ENCODE peak calls at places on chromosomes 1 and 21, in nine cellular contexts. I, J, W, K, N, B, L, A and T are unnamed samples.

GRCh38 chr1:194289569-194290266 is 1103.3 kb upstream of the B3GALT2 start:
- DNase-seq in I (no peak), J (no peak), W (no peak), K (no peak), N (no peak), B (no peak), L (no peak), A (no peak), T (no peak)

GRCh38 chr1:226772456-226773139 is 33.5 kb upstream of the ITPKB start:
- DNase-seq in I (no peak), J (no peak), W (no peak), K (no peak), N (no peak), B (no peak), L (no peak), A (no peak), T (no peak)

GRCh38 chr1:58941471-58942289 is 157.8 kb upstream of the JUN start:
- DNase-seq in I (no peak), J (no peak), W (no peak), K (no peak), N (no peak), B (no peak), L (no peak), A (no peak), T (no peak)

GRCh38 chr1:27521336-27522147 is 31.6 kb upstream of the WASF2 start:
- DNase-seq in I (no peak), J (no peak), W (peak), K (no peak), N (no peak), B (no peak), L (peak), A (no peak), T (no peak)

GRCh38 chr1:9166289-9167235 is 37.7 kb upstream of the GPR157 start:
- DNase-seq in I (peak), J (no peak), W (no peak), K (peak), N (peak), B (no peak), L (no peak), A (no peak), T (peak)

GRCh38 chr1:113391643-113392271 is 1.4 kb downstream of the MAGI3 start:
- DNase-seq in I (peak), J (no peak), W (no peak), K (no peak), N (peak), B (no peak), L (no peak), A (no peak), T (no peak)

GRCh38 chr1:243493156-243494129 is 237.6 kb downstream of the SDCCAG8 start:
- DNase-seq in I (no peak), J (no peak), W (no peak), K (peak), N (peak), B (no peak), L (no peak), A (no peak), T (no peak)

GRCh38 chr1:51768971-51769601 is 109.4 kb downstream of the NRDC start:
- DNase-seq in I (peak), J (no peak), W (no peak), K (peak), N (peak), B (no peak), L (no peak), A (peak), T (peak)

GRCh38 chr1:39301606-39302005 is 97.1 kb downstream of the MACF1 start:
- DNase-seq in I (no peak), J (no peak), W (no peak), K (peak), N (peak), B (no peak), L (no peak), A (no peak), T (no peak)

GRCh38 chr1:206687915-206688442 is 3.3 kb downstream of the MAPKAPK2 start:
- DNase-seq in I (no peak), J (no peak), W (no peak), K (no peak), N (peak), B (no peak), L (no peak), A (peak), T (no peak)

GRCh38 chr1:159009704-159010361 is at the start of gene IFI16:
- DNase-seq in I (peak), J (peak), W (no peak), K (peak), N (peak), B (no peak), L (no peak), A (peak), T (peak)

GRCh38 chr1:163094182-163094581 is 25.0 kb downstream of the RGS4 start:
- DNase-seq in I (peak), J (no peak), W (no peak), K (no peak), N (no peak), B (no peak), L (no peak), A (no peak), T (no peak)

GRCh38 chr1:3483801-3484444 is 29.5 kb downstream of the ARHGEF16 start:
- DNase-seq in I (peak), J (no peak), W (no peak), K (peak), N (no peak), B (no peak), L (peak), A (no peak), T (no peak)

GRCh38 chr1:14924012-14924452 is 229.5 kb upstream of the TMEM51 start:
- DNase-seq in I (peak), J (peak), W (peak), K (peak), N (peak), B (peak), L (peak), A (peak), T (peak)

GRCh38 chr1:207811920-207812720 is 60.3 kb downstream of the CD46 start:
- DNase-seq in I (peak), J (peak), W (peak), K (peak), N (peak), B (peak), L (peak), A (no peak), T (no peak)

GRCh38 chr1:223620297-223620900 is 45.1 kb downstream of the CAPN8 start:
- DNase-seq in I (no peak), J (no peak), W (peak), K (no peak), N (no peak), B (no peak), L (no peak), A (no peak), T (no peak)

GRCh38 chr1:204080163-204080903 is 7.4 kb downstream of the SOX13 start:
- DNase-seq in I (peak), J (peak), W (peak), K (peak), N (peak), B (peak), L (peak), A (peak), T (peak)

GRCh38 chr1:6783956-6784559 is 1.2 kb upstream of the CAMTA1 start:
- DNase-seq in I (peak), J (no peak), W (no peak), K (peak), N (peak), B (no peak), L (no peak), A (no peak), T (no peak)

GRCh38 chr1:195717651-195718050 is 890.6 kb downstream of the KCNT2 start:
- DNase-seq in I (peak), J (no peak), W (no peak), K (peak), N (peak), B (no peak), L (no peak), A (peak), T (no peak)

GRCh38 chr1:222979561-222979960 is 163.5 kb downstream of the TLR5 start:
- DNase-seq in I (no peak), J (no peak), W (no peak), K (no peak), N (no peak), B (no peak), L (no peak), A (no peak), T (no peak)

GRCh38 chr1:56686171-56686570 is 41.1 kb downstream of the PRKAA2 start:
- DNase-seq in I (peak), J (no peak), W (no peak), K (no peak), N (peak), B (no peak), L (no peak), A (peak), T (no peak)

GRCh38 chr21:43743934-43744333 is 25.0 kb downstream of the PDXK start:
- DNase-seq in I (no peak), J (no peak), W (no peak), K (no peak), N (no peak), B (no peak), L (no peak), A (no peak), T (no peak)

GRCh38 chr1:26949266-26949925 is 10.9 kb downstream of the KDF1 start:
- DNase-seq in I (no peak), J (no peak), W (no peak), K (peak), N (peak), B (no peak), L (no peak), A (peak), T (no peak)

GRCh38 chr1:207298186-207298585 is 23.3 kb upstream of the CD55 start:
- DNase-seq in I (no peak), J (no peak), W (no peak), K (no peak), N (no peak), B (no peak), L (no peak), A (no peak), T (no peak)

GRCh38 chr1:205230965-205231364 is 3.2 kb downstream of the TMCC2 start:
- DNase-seq in I (no peak), J (no peak), W (no peak), K (no peak), N (no peak), B (no peak), L (no peak), A (no peak), T (no peak)

GRCh38 chr1:244049142-244049968 is 1.7 kb upstream of the ZBTB18 start:
- DNase-seq in I (peak), J (no peak), W (no peak), K (peak), N (no peak), B (peak), L (peak), A (no peak), T (no peak)

GRCh38 chr1:17725084-17725718 is 29.9 kb upstream of the ACTL8 start:
- DNase-seq in I (peak), J (no peak), W (no peak), K (no peak), N (no peak), B (no peak), L (no peak), A (no peak), T (no peak)

GRCh38 chr1:17724150-17724549 is 31.0 kb upstream of the ACTL8 start:
- DNase-seq in I (no peak), J (no peak), W (no peak), K (no peak), N (no peak), B (no peak), L (no peak), A (no peak), T (no peak)

GRCh38 chr1:17725811-17726582 is 29.1 kb upstream of the ACTL8 start:
- DNase-seq in I (no peak), J (no peak), W (no peak), K (no peak), N (no peak), B (no peak), L (no peak), A (no peak), T (no peak)

GRCh38 chr1:17721444-17721843 is 33.7 kb upstream of the ACTL8 start:
- DNase-seq in I (no peak), J (no peak), W (no peak), K (no peak), N (no peak), B (no peak), L (no peak), A (no peak), T (no peak)

GRCh38 chr1:17723684-17724083 is 31.4 kb upstream of the ACTL8 start:
- DNase-seq in I (no peak), J (no peak), W (no peak), K (no peak), N (no peak), B (no peak), L (no peak), A (no peak), T (no peak)
- TF ChIP-seq CTCF in I (peak), J (no peak), W (no peak), K (peak), N (peak), B (no peak), L (no peak), A (no peak), T (peak)

GRCh38 chr1:149844096-149844495 is 55.3 kb upstream of the BOLA1 start:
- DNase-seq in I (peak), J (no peak), W (no peak), K (peak), N (peak), B (no peak), L (no peak), A (peak), T (no peak)

GRCh38 chr1:149844650-149845255 is 54.6 kb upstream of the BOLA1 start:
- DNase-seq in I (peak), J (no peak), W (no peak), K (no peak), N (no peak), B (no peak), L (no peak), A (no peak), T (no peak)

GRCh38 chr1:149846042-149846441 is 53.3 kb upstream of the BOLA1 start:
- DNase-seq in I (peak), J (no peak), W (no peak), K (no peak), N (no peak), B (no peak), L (no peak), A (no peak), T (no peak)

GRCh38 chr1:149846600-149847466 is 52.5 kb upstream of the BOLA1 start:
- DNase-seq in I (no peak), J (no peak), W (no peak), K (no peak), N (no peak), B (no peak), L (no peak), A (no peak), T (no peak)

GRCh38 chr1:149845416-149845815 is 54.0 kb upstream of the BOLA1 start:
- DNase-seq in I (no peak), J (no peak), W (no peak), K (peak), N (no peak), B (no peak), L (no peak), A (no peak), T (no peak)
- H3K4me3 ChIP-seq in I (peak), J (no peak), W (no peak), K (peak), N (no peak), B (no peak), L (peak), A (peak), T (no peak)

GRCh38 chr1:98659879-98660278 is 1.6 kb upstream of the SNX7 start:
- DNase-seq in I (no peak), J (no peak), W (no peak), K (no peak), N (no peak), B (no peak), L (no peak), A (no peak), T (no peak)

GRCh38 chr1:98662354-98662665 is 789 bp downstream of the SNX7 start:
- DNase-seq in I (no peak), J (no peak), W (no peak), K (peak), N (peak), B (no peak), L (no peak), A (no peak), T (peak)

GRCh38 chr1:98660941-98661543 is 479 bp upstream of the SNX7 start:
- DNase-seq in I (peak), J (no peak), W (no peak), K (no peak), N (peak), B (no peak), L (no peak), A (peak), T (no peak)

DNA sequence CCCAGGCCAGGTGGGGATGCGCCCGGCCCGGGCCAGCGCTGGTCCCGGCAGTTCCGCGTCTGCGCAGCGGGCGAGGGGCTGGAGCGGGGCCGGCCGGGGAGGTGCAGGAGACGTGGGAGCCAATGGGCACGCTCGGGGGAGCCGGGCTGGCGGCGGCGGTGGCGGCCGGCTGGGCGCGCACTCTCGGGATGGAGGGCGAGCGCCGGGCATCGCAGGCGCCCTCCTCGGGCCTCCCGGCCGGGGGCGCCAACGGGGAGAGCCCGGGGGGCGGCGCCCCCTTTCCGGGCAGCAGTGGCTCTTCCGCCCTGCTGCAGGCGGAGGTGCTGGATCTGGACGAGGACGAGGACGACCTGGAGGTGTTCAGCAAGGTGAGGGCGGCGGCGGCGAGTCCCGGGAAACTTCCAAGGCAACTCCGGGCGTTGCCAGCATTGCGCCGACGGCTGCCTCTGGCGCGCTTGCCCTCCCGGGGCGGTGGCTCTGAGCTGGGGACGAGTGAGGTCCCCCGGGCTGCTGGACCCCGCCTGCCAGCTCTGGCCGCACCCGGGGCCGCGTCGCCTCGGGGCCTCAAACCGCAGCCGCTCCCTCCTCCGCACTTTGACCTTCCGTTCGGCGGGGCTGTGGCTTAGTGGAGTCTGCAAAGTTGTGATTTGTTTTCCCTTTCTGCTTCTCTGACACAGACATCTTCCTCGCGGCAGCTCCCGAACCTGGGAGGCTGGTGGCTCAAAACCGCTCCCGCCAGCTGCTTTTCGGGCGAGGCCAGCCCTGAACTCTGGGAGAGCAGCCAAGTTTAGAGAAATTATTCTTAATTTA is at the start of gene SNX7:
- DNase-seq in I (peak), J (peak), W (peak), K (peak), N (peak), B (peak), L (peak), A (peak), T (peak)
- TF ChIP-seq CTCF in I (peak), J (no peak), W (peak), K (peak), N (peak), B (peak), L (no peak), A (no peak), T (no peak)

GRCh38 chr21:14762309-14762708 is 216.2 kb upstream of the SAMSN1 start:
- DNase-seq in I (no peak), J (no peak), W (no peak), K (no peak), N (no peak), B (no peak), L (no peak), A (no peak), T (no peak)
- H3K4me3 ChIP-seq in I (no peak), J (no peak), W (peak), K (no peak), N (no peak), B (peak), L (peak), A (no peak), T (no peak)

DNA sequence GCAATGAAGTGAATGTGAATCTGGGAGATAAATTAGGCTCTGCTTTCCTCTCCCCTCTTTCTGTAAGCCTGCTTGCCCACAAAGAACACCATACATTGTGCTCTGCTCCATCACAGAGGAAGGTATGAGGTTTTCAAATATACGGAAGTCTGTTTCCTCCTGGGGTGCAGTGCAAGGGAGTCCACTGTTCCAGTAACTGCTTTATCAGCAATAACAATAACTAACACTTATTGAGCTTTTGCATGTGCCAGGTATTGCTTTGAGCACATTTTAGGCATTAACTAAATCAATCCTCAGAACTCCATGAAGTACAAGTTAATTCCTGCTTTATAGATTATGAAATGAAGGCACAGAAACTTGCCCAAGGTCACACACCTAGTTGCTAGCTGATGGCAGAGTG is 10.0 kb downstream of the LTN1 start:
- DNase-seq in I (no peak), J (no peak), W (no peak), K (no peak), N (no peak), B (no peak), L (no peak), A (no peak), T (no peak)
- TF ChIP-seq CTCF in I (no peak), J (no peak), W (no peak), K (no peak), N (no peak), B (no peak), L (no peak), A (no peak), T (no peak)

GRCh38 chr1:156656779-156657160 is 14.9 kb downstream of the BCAN start:
- DNase-seq in I (no peak), J (no peak), W (no peak), K (peak), N (no peak), B (no peak), L (peak), A (no peak), T (no peak)
- H3K4me3 ChIP-seq in I (no peak), J (peak), W (peak), K (no peak), N (peak), B (peak), L (peak), A (peak), T (no peak)